ENCODE peak calls at places on chromosome 10, in nine cellular contexts. F is Panc1; V is Daoy; Q is psoas muscle; E is stimulated activated CD4-positive, alpha-beta T cell treated with anti-CD3 and anti-CD28 coated beads, Interleukin-1b, Interleukin-23, amount 100 ng/mL, for 4 hours; Y is activated CD8-positive, alpha-beta memory T cell treated with anti-CD3 and anti-CD28 coated beads for 24 hours; I is frontal cortex; B is prostate gland; L is fibroblast of pulmonary artery. D is an unnamed sample.

GRCh38 chr10:24209421-24209770 is 458 bp downstream of the KIAA1217 start:
- DNase-seq in F (no peak), I (no peak), B (no peak), Y (no peak), L (peak), V (peak), E (peak), Q (peak), D (no peak)

GRCh38 chr10:114520453-114520852 is 116.2 kb upstream of the AFAP1L2 start:
- DNase-seq in L (peak), V (peak), Y (no peak), E (no peak), B (no peak), I (no peak), Q (no peak), F (peak), D (no peak)

GRCh38 chr10:126525326-126525725 is 137.0 kb upstream of the ADAM12 start:
- DNase-seq in Q (no peak), F (no peak), Y (no peak), I (no peak), B (no peak), L (no peak), V (no peak), E (no peak), D (no peak)

GRCh38 chr10:13180788-13181187 is 19.4 kb downstream of the MCM10 start:
- DNase-seq in I (no peak), Y (no peak), F (no peak), Q (no peak), E (no peak), B (no peak), L (no peak), V (no peak), D (no peak)

GRCh38 chr10:4294271-4294670 is 509.3 kb upstream of the KLF6 start:
- DNase-seq in L (no peak), F (no peak), Q (no peak), I (no peak), B (no peak), V (no peak), Y (no peak), E (no peak), D (no peak)

GRCh38 chr10:101038486-101038885 is 7.5 kb downstream of the SFXN3 start:
- DNase-seq in F (no peak), Y (no peak), Q (no peak), V (no peak), L (no peak), B (no peak), I (no peak), E (no peak), D (no peak)

GRCh38 chr10:128860574-128860973 is 606.5 kb upstream of the MGMT start:
- DNase-seq in E (no peak), F (no peak), B (no peak), Y (no peak), I (no peak), V (no peak), L (no peak), Q (no peak), D (no peak)

GRCh38 chr10:78367012-78367411 is 333.3 kb downstream of the RPS24 start:
- DNase-seq in F (no peak), B (no peak), L (no peak), E (no peak), Q (no peak), I (no peak), Y (no peak), V (no peak), D (peak)

GRCh38 chr10:588246-589165 is 101.0 kb downstream of the DIP2C start:
- DNase-seq in L (peak), I (no peak), V (peak), Q (peak), B (no peak), Y (no peak), F (no peak), E (no peak), D (no peak)

GRCh38 chr10:34031410-34031809 is 696.9 kb upstream of the NRP1 start:
- DNase-seq in B (peak), V (peak), L (peak), Q (peak), Y (no peak), E (no peak), I (no peak), F (no peak), D (peak)

GRCh38 chr10:114576716-114577115 is 81.4 kb downstream of the ABLIM1 start:
- DNase-seq in V (no peak), B (no peak), F (no peak), I (no peak), L (no peak), Q (no peak), E (no peak), Y (no peak), D (no peak)

GRCh38 chr10:110074298-110074697 is 66.5 kb downstream of the ADD3 start:
- DNase-seq in E (no peak), B (no peak), Q (no peak), Y (no peak), L (peak), V (peak), I (no peak), F (no peak), D (no peak)

GRCh38 chr10:127909716-127910463 is 3.0 kb downstream of the PTPRE start:
- DNase-seq in V (no peak), F (no peak), Y (no peak), I (no peak), Q (no peak), E (no peak), B (no peak), L (no peak), D (peak)

GRCh38 chr10:2173328-2173727 is 436.0 kb upstream of the ADARB2 start:
- DNase-seq in B (no peak), V (no peak), E (no peak), F (no peak), Q (no peak), L (no peak), I (no peak), Y (no peak), D (no peak)

GRCh38 chr10:111709630-111710029 is 473.9 kb downstream of the GPAM start:
- DNase-seq in V (no peak), Q (no peak), F (no peak), Y (no peak), B (no peak), L (no peak), I (no peak), E (no peak), D (no peak)

GRCh38 chr10:83680470-83680891 is 458.8 kb upstream of the GHITM start:
- DNase-seq in Q (no peak), F (no peak), E (no peak), V (no peak), Y (no peak), I (no peak), L (no peak), B (no peak), D (no peak)

GRCh38 chr10:48811917-48812316 is 127.2 kb downstream of the WDFY4 start:
- DNase-seq in E (no peak), F (no peak), Y (no peak), L (no peak), V (no peak), B (no peak), Q (no peak), I (no peak), D (no peak)

GRCh38 chr10:17808971-17809841 is at the start of gene MRC1:
- DNase-seq in E (no peak), L (no peak), F (no peak), B (no peak), Y (no peak), Q (peak), I (no peak), V (no peak), D (peak)

GRCh38 chr10:47340613-47341170 is 7.5 kb upstream of the RBP3 start:
- DNase-seq in Y (peak), I (peak), L (peak), Q (peak), F (peak), V (peak), B (no peak), E (peak), D (no peak)

GRCh38 chr10:104309980-104310978 is 28.0 kb downstream of the ITPRIP start:
- DNase-seq in Q (peak), V (peak), E (no peak), I (no peak), B (peak), F (no peak), Y (peak), L (peak), D (peak)

GRCh38 chr10:61896854-61897661 is 4.4 kb upstream of the ARID5B start:
- DNase-seq in Y (peak), F (peak), Q (peak), V (peak), I (peak), L (peak), B (no peak), E (peak), D (peak)

GRCh38 chr10:126569513-126570447 is 100.7 kb downstream of the C10orf90 start:
- DNase-seq in F (peak), Q (no peak), L (peak), Y (no peak), B (no peak), E (no peak), V (peak), I (no peak), D (no peak)

GRCh38 chr10:96511044-96511945 is 2.4 kb downstream of the TLL2 start:
- DNase-seq in Q (no peak), F (peak), V (peak), E (no peak), L (peak), Y (peak), I (peak), B (peak), D (no peak)

GRCh38 chr10:130357951-130358350 is 221.8 kb downstream of the GLRX3 start:
- DNase-seq in E (no peak), I (no peak), V (no peak), F (no peak), Q (no peak), B (no peak), Y (no peak), L (no peak), D (peak)

GRCh38 chr10:49187044-49187484 is 1.1 kb downstream of the TMEM273 start:
- DNase-seq in V (no peak), Q (no peak), I (no peak), E (no peak), B (no peak), Y (peak), L (no peak), F (no peak), D (no peak)

GRCh38 chr10:45427305-45427955 is 53.4 kb downstream of the ALOX5 start:
- DNase-seq in L (no peak), Q (no peak), Y (no peak), F (no peak), E (no peak), V (no peak), I (no peak), B (no peak), D (no peak)

GRCh38 chr10:80416401-80417098 is 8.2 kb downstream of the PRXL2A start:
- DNase-seq in F (no peak), E (no peak), L (peak), Q (peak), B (peak), I (peak), Y (no peak), V (no peak), D (peak)

GRCh38 chr10:54396004-54396403 is 405.0 kb downstream of the PCDH15 start:
- DNase-seq in Y (no peak), L (no peak), Q (no peak), B (no peak), E (no peak), F (no peak), I (no peak), V (no peak), D (no peak)

GRCh38 chr10:86793696-86794095 is 37.3 kb downstream of the BMPR1A start:
- DNase-seq in B (no peak), I (no peak), Y (no peak), Q (no peak), L (no peak), V (no peak), F (no peak), E (no peak), D (no peak)

GRCh38 chr10:97724341-97724941 is 10.9 kb downstream of the MARVELD1 start:
- DNase-seq in Q (peak), V (no peak), Y (no peak), L (peak), I (no peak), F (no peak), B (no peak), E (no peak), D (no peak)

GRCh38 chr10:55631071-55631654 is 729.9 kb downstream of the ZWINT start:
- DNase-seq in I (peak), V (no peak), E (no peak), Q (peak), F (no peak), B (no peak), Y (no peak), L (peak), D (no peak)

GRCh38 chr10:63266337-63267327 is 133.5 kb downstream of the NRBF2 start:
- DNase-seq in Y (no peak), Q (no peak), E (no peak), B (no peak), I (no peak), L (no peak), F (peak), V (no peak), D (no peak)

GRCh38 chr10:133396035-133396624 is 2.2 kb downstream of the MTG1 start:
- DNase-seq in F (no peak), Q (no peak), L (no peak), E (no peak), V (no peak), Y (peak), I (no peak), B (no peak), D (peak)

GRCh38 chr10:100717166-100717565 is 28.2 kb upstream of the PAX2 start:
- DNase-seq in F (no peak), I (no peak), L (no peak), B (no peak), Y (no peak), V (no peak), E (no peak), Q (no peak), D (no peak)

GRCh38 chr10:118213456-118213855 is 128.7 kb downstream of the FAM204A start:
- DNase-seq in I (no peak), Y (no peak), V (no peak), E (no peak), F (no peak), B (no peak), L (no peak), Q (no peak), D (no peak)

D was measured in sigmoid colon.